ENCODE peak calls at places on chromosome 12, in eight cellular contexts. A is neuronal stem cell, Z is Peyer's patch, N is mammary epithelial cell, X is HCT116, F is right atrium auricular region, W is MM.1S, E is brain microvascular endothelial cell. K is an unnamed sample.
A peak's percentile ranks its signal among the peaks of the same experiment; 100 is the strongest.

GRCh38 chr12:13228579-13228978 is 32.1 kb downstream of the EMP1 start:
- DNase-seq in X (no peak), E (no peak), A (no peak), F (no peak), W (no peak), N (no peak), Z (no peak), K (no peak)

GRCh38 chr12:54141534-54142475 is 47.0 kb downstream of the SMUG1 start:
- DNase-seq in X (no peak), W (no peak), N (no peak), E (no peak), F (peak; percentile 67), A (no peak), Z (no peak), K (no peak)

GRCh38 chr12:45990468-45991288 is at the start of gene SCAF11:
- DNase-seq in N (peak; percentile 100), F (peak; percentile 100), W (peak; percentile 100), X (peak; percentile 100), E (peak; percentile 100), A (peak; percentile 100), Z (peak; percentile 100), K (peak; percentile 99)

GRCh38 chr12:10737249-10737648 is 14.1 kb upstream of the YBX3 start:
- DNase-seq in W (no peak), Z (no peak), N (no peak), X (no peak), F (no peak), A (no peak), E (no peak), K (no peak)

GRCh38 chr12:41564816-41565215 is 376.7 kb downstream of the PDZRN4 start:
- DNase-seq in N (no peak), W (no peak), X (no peak), A (no peak), E (no peak), F (no peak), Z (no peak), K (no peak)

GRCh38 chr12:18750087-18750486 is 12.2 kb downstream of the CAPZA3 start:
- DNase-seq in A (no peak), F (no peak), E (no peak), Z (no peak), W (no peak), N (no peak), X (no peak), K (no peak)

GRCh38 chr12:93704122-93704521 is 26.9 kb downstream of the CRADD start:
- DNase-seq in F (no peak), Z (no peak), A (no peak), E (no peak), W (no peak), X (no peak), N (no peak), K (no peak)

GRCh38 chr12:26389303-26389702 is 193.9 kb downstream of the SSPN start:
- DNase-seq in X (no peak), F (no peak), A (no peak), Z (no peak), N (no peak), W (no peak), E (no peak), K (no peak)

GRCh38 chr12:111168009-111168786 is 200.7 kb downstream of the PHETA1 start:
- DNase-seq in E (no peak), W (no peak), N (no peak), X (no peak), F (no peak), A (no peak), Z (no peak), K (no peak)

GRCh38 chr12:101697930-101698781 is 716 bp downstream of the CHPT1 start:
- DNase-seq in F (peak; percentile 63), Z (peak; percentile 81), W (peak; percentile 38), N (peak; percentile 20), A (peak; percentile 42), E (peak; percentile 4), X (no peak), K (no peak)

DNA sequence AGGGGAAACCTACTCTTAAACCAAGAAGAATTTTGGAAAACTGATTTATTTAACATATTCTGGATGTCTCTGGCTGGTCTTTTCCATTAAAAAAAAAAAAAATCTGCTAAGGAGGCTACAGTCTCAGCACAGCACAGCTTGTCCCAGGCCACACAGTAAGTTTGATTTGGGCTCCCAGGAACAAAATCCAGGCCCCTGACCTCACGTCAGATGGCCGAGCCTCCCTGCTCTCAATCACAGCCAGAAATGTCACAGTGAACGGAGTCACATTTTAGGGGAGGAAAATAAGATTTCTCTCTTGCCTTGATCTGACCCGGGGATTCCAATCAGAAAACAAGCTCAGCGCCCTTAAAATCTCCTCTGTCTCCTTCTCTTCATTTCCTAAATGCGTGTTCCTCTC is 72.9 kb upstream of the TBX5 start:
- DNase-seq in N (no peak), F (no peak), E (no peak), Z (no peak), W (no peak), A (no peak), X (no peak), K (no peak)
- H3K27me3 ChIP-seq in N (peaks cover 16% of the 10 kb centered on the region), F (peaks cover 5% of the 10 kb centered on the region), E (peaks cover 26% of the 10 kb centered on the region), Z (no peaks in the 10 kb centered on the region), W (peaks cover 4% of the 10 kb centered on the region), A (peaks cover 54% of the 10 kb centered on the region), X (peaks cover 82% of the 10 kb centered on the region), K (peaks cover 36% of the 10 kb centered on the region)

GRCh38 chr12:124428136-124428791 is 133.4 kb downstream of the RFLNA start:
- DNase-seq in X (no peak), Z (peak; percentile 68), W (no peak), F (peak; percentile 80), E (peak; percentile 66), A (no peak), N (no peak), K (no peak)

GRCh38 chr12:124424516-124424905 is 129.6 kb downstream of the RFLNA start:
- DNase-seq in W (no peak), E (no peak), X (no peak), F (no peak), N (no peak), A (no peak), Z (no peak), K (no peak)

GRCh38 chr12:124428792-124429281 is 133.9 kb downstream of the RFLNA start:
- DNase-seq in X (no peak), N (no peak), F (no peak), E (no peak), W (no peak), A (no peak), Z (no peak), K (no peak)

GRCh38 chr12:124425667-124426066 is 130.8 kb downstream of the RFLNA start:
- DNase-seq in E (no peak), W (no peak), Z (no peak), N (no peak), F (no peak), A (no peak), X (no peak), K (no peak)

GRCh38 chr12:124426594-124427550 is 132.0 kb downstream of the RFLNA start:
- DNase-seq in X (no peak), F (no peak), N (no peak), A (no peak), W (no peak), Z (no peak), E (no peak), K (no peak)
- H3K27ac ChIP-seq in X (no peak overlapping the region), F (peak overlapping the region; percentile 74), N (no peak overlapping the region), A (peak overlapping the region; percentile 43), W (no peak overlapping the region), Z (peak overlapping the region; percentile 26), E (no peak overlapping the region), K (no peak overlapping the region)

GRCh38 chr12:52313926-52314325 is 7.3 kb downstream of the KRT83 start:
- DNase-seq in W (no peak), Z (no peak), N (no peak), A (no peak), E (no peak), X (no peak), F (no peak), K (no peak)

GRCh38 chr12:52311282-52311643 is 9.9 kb downstream of the KRT83 start:
- DNase-seq in X (no peak), A (no peak), F (no peak), N (no peak), W (no peak), Z (no peak), E (no peak), K (no peak)

GRCh38 chr12:52313461-52313860 is 7.7 kb downstream of the KRT83 start:
- DNase-seq in W (no peak), Z (no peak), F (no peak), A (no peak), X (no peak), E (no peak), N (no peak), K (no peak)

GRCh38 chr12:52310622-52311281 is 10.4 kb downstream of the KRT83 start:
- DNase-seq in A (no peak), F (no peak), E (peak; percentile 6), W (no peak), N (peak; percentile 48), X (no peak), Z (no peak), K (no peak)

GRCh38 chr12:52312086-52312485 is 9.1 kb downstream of the KRT83 start:
- DNase-seq in A (no peak), X (no peak), N (no peak), W (no peak), Z (no peak), F (no peak), E (no peak), K (no peak)
- H3K27me3 ChIP-seq in A (peaks cover 52% of the 10 kb centered on the region), X (no peaks in the 10 kb centered on the region), N (no peaks in the 10 kb centered on the region), W (peaks cover 84% of the 10 kb centered on the region), Z (no peaks in the 10 kb centered on the region), F (no peaks in the 10 kb centered on the region), E (peaks cover 31% of the 10 kb centered on the region), K (peaks cover 20% of the 10 kb centered on the region)

DNA sequence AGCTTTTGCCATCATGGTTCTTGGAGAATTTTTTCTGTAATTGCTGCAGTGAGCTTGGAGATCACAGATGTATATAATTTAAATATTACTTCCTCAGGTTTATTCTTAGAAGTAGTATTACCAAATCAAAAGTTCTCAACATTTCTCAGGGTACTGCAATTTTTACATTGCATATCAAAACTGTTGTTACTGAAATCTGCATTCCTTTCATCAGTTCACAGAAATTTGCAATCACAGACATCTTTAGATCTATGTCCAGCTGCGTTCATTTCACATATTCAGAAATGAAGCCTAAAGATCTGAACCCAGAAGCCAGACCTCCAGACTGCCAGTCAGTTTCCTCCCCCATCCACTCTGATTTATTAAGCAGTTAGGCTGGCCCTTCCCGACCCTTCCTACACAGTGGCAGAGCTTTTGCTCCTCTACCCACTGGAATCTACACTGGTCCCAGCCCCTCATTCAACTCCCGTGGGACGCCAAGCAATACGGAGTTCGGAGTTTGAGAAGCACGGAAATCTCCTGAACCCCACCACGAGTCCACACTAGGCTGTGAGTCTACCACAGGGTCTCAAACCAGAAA is 18.1 kb upstream of the IFT81 start:
- DNase-seq in E (no peak), W (no peak), X (no peak), N (no peak), F (no peak), A (no peak), Z (no peak), K (no peak)
- H3K27ac ChIP-seq in E (peak overlapping the region; percentile 99), W (no peak overlapping the region), X (no peak overlapping the region), N (no peak overlapping the region), F (peak overlapping the region; percentile 79), A (no peak overlapping the region), Z (no peak overlapping the region), K (no peak overlapping the region)

DNA sequence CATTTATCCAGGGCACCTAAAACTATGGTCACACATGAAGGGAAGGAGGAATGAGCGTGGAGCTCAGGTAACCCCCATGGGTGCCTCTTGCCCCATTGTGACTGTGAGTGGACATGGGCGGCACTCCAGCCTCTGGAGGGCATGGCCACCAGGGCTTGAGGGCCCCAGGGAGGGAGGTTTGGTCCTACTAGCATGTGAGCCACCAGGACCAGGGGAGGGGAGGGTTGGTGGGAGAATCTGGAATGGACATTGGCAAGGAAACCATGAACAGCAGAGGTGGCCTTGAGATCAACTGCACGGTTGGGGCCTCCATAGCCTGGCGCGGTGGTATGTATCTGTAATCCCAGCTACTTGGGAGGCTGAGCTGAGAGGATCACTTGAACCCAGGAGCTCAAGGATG is 623.6 kb downstream of the AACS start:
- DNase-seq in F (no peak), X (no peak), E (no peak), Z (no peak), N (no peak), A (no peak), W (no peak), K (no peak)
- H3K27me3 ChIP-seq in F (no peaks in the 10 kb centered on the region), X (no peaks in the 10 kb centered on the region), E (no peaks in the 10 kb centered on the region), Z (no peaks in the 10 kb centered on the region), N (no peaks in the 10 kb centered on the region), A (no peaks in the 10 kb centered on the region), W (no peaks in the 10 kb centered on the region), K (no peaks in the 10 kb centered on the region)

K was measured in iPS DF 6.9.